ENCODE peak calls at places on chromosome 11, in four cellular contexts. J, H, I and O are unnamed samples. For H3K9me2, the result is how much of the 10 kb centered on the place peaks cover.

GRCh38 chr11:67033661-67034166 is 10.8 kb downstream of the SYT12 start:
- DNase-seq in I (no peak), H (peak), J (peak), O (no peak)

GRCh38 chr11:72413914-72414628 is 20.3 kb downstream of the CLPB start:
- DNase-seq in J (peak), I (peak), H (peak), O (peak)

GRCh38 chr11:15911377-15912044 is 444.8 kb downstream of the SOX6 start:
- DNase-seq in H (no peak), I (no peak), J (no peak), O (no peak)

GRCh38 chr11:20050048-20050447 is 110.2 kb downstream of the DBX1 start:
- DNase-seq in H (no peak), J (no peak), I (no peak), O (peak)

GRCh38 chr11:119594639-119595249 is 134.3 kb downstream of the NECTIN1 start:
- DNase-seq in J (peak), I (no peak), H (peak), O (no peak)

GRCh38 chr11:132858203-132858602 is 674.1 kb downstream of the OPCML start:
- DNase-seq in H (no peak), I (no peak), J (no peak), O (peak)

GRCh38 chr11:33478111-33478573 is 221.0 kb downstream of the HIPK3 start:
- DNase-seq in I (peak), H (no peak), J (no peak), O (peak)

GRCh38 chr11:2804701-2805387 is 80.7 kb downstream of the CDKN1C start:
- DNase-seq in J (no peak), I (no peak), H (no peak), O (no peak)

GRCh38 chr11:2673250-2673610 is 26.6 kb downstream of the KCNQ1OT1 start:
- DNase-seq in H (no peak), J (no peak), I (no peak), O (no peak)

GRCh38 chr11:1341928-1342524 is 32.6 kb upstream of the TOLLIP start:
- DNase-seq in I (no peak), H (no peak), J (peak), O (no peak)

GRCh38 chr11:3837793-3838192 is 3.0 kb downstream of the RHOG start:
- DNase-seq in J (no peak), I (no peak), H (no peak), O (no peak)

GRCh38 chr11:12165237-12165875 is 55.0 kb downstream of the MICAL2 start:
- DNase-seq in I (no peak), J (peak), H (no peak), O (no peak)

GRCh38 chr11:933936-934335 is 8.3 kb downstream of the AP2A2 start:
- DNase-seq in J (no peak), I (no peak), H (no peak), O (peak)

GRCh38 chr11:12260731-12261521 is 116.4 kb upstream of the PARVA start:
- DNase-seq in I (no peak), H (no peak), J (no peak), O (no peak)

GRCh38 chr11:12083380-12083779 is 27.0 kb upstream of the MICAL2 start:
- DNase-seq in H (no peak), J (no peak), I (no peak), O (peak)

GRCh38 chr11:119207300-119207570 is 1.1 kb downstream of the CBL start:
- DNase-seq in I (peak), J (no peak), H (peak), O (no peak)

GRCh38 chr11:66637557-66638176 is 836 bp upstream of the RBM4 start:
- DNase-seq in J (no peak), H (no peak), I (no peak), O (peak)

GRCh38 chr11:2348986-2349385 is 28.1 kb upstream of the CD81 start:
- DNase-seq in I (peak), H (no peak), J (peak), O (no peak)

GRCh38 chr11:126561327-126561893 is 205.9 kb downstream of the ST3GAL4 start:
- DNase-seq in J (peak), H (peak), I (peak), O (peak)

GRCh38 chr11:75346296-75346695 is 5.2 kb downstream of the ARRB1 start:
- DNase-seq in J (no peak), H (no peak), I (no peak), O (no peak)

GRCh38 chr11:27234043-27234668 is 128.9 kb downstream of the CCDC34 start:
- DNase-seq in I (peak), H (no peak), J (peak), O (no peak)

GRCh38 chr11:59615132-59615636 is 390 bp downstream of the OSBP start:
- DNase-seq in H (peak), J (peak), I (peak), O (peak)

GRCh38 chr11:77073328-77074001 is 6.7 kb downstream of the CAPN5 start:
- DNase-seq in J (peak), I (no peak), H (peak), O (no peak)

GRCh38 chr11:8905528-8906165 is 5.3 kb upstream of the AKIP1 start:
- DNase-seq in H (no peak), I (no peak), J (peak), O (no peak)

GRCh38 chr11:18188796-18189195 is 16.2 kb downstream of the MRGPRX4 start:
- DNase-seq in J (no peak), H (no peak), I (no peak), O (no peak)

GRCh38 chr11:11148104-11148509 is 204.9 kb downstream of the CSNK2A3 start:
- DNase-seq in I (no peak), H (no peak), J (peak), O (peak)

GRCh38 chr11:76793391-76793811 is 10.2 kb downstream of the TSKU start:
- DNase-seq in I (no peak), J (no peak), H (no peak), O (no peak)

GRCh38 chr11:102829671-102830070 is 13.7 kb downstream of the MMP3 start:
- DNase-seq in H (no peak), I (no peak), J (no peak), O (peak)

GRCh38 chr11:61917357-61918109 is at the start of gene RAB3IL1:
- DNase-seq in I (no peak), H (no peak), J (peak), O (peak)

GRCh38 chr11:4697583-4697982 is at the start of gene OR51E2:
- DNase-seq in I (no peak), J (no peak), H (no peak), O (peak)

GRCh38 chr11:61609970-61610347 is 29.1 kb upstream of the SYT7 start:
- DNase-seq in I (peak), H (no peak), J (peak), O (peak)

GRCh38 chr11:77080643-77081210 is 14.0 kb downstream of the CAPN5 start:
- DNase-seq in J (no peak), H (no peak), I (no peak), O (no peak)

GRCh38 chr11:24574461-24574860 is 77.6 kb downstream of the LUZP2 start:
- DNase-seq in J (no peak), H (no peak), I (no peak), O (no peak)

GRCh38 chr11:105838668-105839403 is 183.2 kb downstream of the MSANTD4 start:
- DNase-seq in J (peak), H (peak), I (no peak), O (peak)

GRCh38 chr11:94145431-94145830 is 16.8 kb downstream of the PANX1 start:
- DNase-seq in J (no peak), H (no peak), I (no peak), O (no peak)

GRCh38 chr11:124644426-124645280 is 22.0 kb downstream of the TBRG1 start:
- DNase-seq in J (peak), H (peak), I (peak), O (peak)

GRCh38 chr11:116950210-116950609 is 112.8 kb upstream of the APOA1 start:
- DNase-seq in H (no peak), I (no peak), J (no peak), O (no peak)

GRCh38 chr11:134584706-134585445 is 172.8 kb upstream of the B3GAT1 start:
- DNase-seq in H (peak), J (no peak), I (no peak), O (no peak)

GRCh38 chr11:34865261-34865660 is 50.9 kb downstream of the APIP start:
- DNase-seq in J (no peak), H (no peak), I (no peak), O (no peak)

GRCh38 chr11:70313945-70314344 is 43.5 kb downstream of the PPFIA1 start:
- DNase-seq in I (no peak), H (no peak), J (no peak), O (no peak)
- H3K9me2 ChIP-seq in I (under half), H (under half), J (under half), O (under half)

GRCh38 chr11:122343247-122343646 is 227.2 kb upstream of the BLID start:
- DNase-seq in H (no peak), I (no peak), J (no peak), O (no peak)

GRCh38 chr11:122344281-122344680 is 228.3 kb upstream of the BLID start:
- DNase-seq in J (peak), H (no peak), I (no peak), O (no peak)

GRCh38 chr11:122354029-122354697 is 238.1 kb upstream of the BLID start:
- DNase-seq in J (no peak), I (no peak), H (no peak), O (no peak)

DNA sequence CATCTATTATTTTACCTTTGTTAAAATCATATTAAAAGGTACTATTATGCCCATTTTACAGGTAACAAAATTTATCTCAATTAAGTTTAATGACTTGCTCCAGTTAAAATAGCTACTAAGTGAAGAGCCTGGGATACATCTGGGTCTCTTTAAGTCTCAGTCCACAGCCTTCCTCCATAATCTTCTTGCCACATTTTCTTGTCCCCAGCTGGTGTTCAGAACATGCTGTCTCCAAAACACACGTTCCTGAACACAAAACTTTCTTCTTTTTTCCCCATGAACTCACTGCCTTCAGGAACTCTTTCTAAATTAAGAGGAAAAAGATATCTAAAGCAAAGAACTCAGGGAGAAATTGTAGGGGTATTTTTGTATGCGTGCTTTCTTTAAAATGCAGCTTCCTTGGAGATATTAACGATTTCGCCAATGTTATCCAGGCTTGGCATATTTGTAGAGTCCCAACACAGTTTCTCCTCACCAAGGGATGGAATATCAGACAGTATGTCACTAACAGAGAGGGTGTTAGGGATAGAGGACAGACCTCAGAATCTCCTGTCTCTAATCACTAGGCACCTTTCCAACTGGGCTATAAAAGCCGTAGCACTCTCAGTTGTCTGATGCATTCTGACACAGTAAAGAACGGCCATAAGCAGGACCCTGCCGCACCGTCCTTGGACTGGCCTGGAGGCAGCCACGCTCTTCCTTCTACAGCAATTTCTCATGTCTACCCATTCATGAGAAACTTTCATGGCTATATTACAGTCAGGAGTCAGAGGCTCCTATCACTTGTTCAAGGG is 232.8 kb upstream of the BLID start:
- DNase-seq in I (no peak), H (no peak), J (no peak), O (no peak)
- TF ChIP-seq CTCF in I (no peak), H (no peak), J (no peak), O (no peak)

GRCh38 chr11:46413755-46414465 is 22.3 kb upstream of the CHRM4 start:
- DNase-seq in I (no peak), J (peak), H (no peak), O (no peak)
- H3K9me2 ChIP-seq in I (under half), J (under half), H (under half), O (under half)

DNA sequence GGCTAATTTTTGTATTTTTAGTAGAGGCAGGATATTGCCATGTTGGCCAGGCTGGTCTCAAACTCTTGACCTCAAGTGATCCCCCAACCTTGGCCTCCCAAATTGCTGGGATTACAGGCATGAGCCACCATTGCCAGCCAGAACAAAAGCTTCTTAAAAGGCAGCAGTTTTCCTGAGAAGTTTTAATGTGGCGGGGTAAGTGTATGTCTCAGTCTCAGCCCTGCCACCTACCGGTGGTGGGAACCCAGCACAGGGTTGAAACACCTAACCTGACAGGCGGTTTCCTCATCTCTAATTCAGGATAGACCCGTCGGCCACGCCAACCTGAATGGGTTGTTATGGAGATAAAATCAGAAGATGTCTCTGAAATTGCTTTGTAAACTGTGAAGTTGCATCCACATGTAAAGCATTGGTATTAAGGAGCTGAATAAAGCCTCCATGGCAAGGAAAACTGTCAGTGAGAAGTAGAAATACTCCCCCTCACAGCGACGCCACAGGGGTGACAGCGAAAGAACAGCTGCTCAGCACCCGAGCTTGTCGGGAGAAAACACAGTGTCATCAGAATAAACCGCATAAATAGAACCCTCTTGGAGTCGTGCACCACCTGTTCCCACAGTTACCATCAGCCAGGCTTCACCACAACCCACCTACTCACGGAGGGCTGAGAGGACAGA is 165.9 kb upstream of the NCAM1 start:
- DNase-seq in J (peak), I (peak), H (no peak), O (peak)
- TF ChIP-seq CTCF in J (peak), I (peak), H (peak), O (peak)

DNA sequence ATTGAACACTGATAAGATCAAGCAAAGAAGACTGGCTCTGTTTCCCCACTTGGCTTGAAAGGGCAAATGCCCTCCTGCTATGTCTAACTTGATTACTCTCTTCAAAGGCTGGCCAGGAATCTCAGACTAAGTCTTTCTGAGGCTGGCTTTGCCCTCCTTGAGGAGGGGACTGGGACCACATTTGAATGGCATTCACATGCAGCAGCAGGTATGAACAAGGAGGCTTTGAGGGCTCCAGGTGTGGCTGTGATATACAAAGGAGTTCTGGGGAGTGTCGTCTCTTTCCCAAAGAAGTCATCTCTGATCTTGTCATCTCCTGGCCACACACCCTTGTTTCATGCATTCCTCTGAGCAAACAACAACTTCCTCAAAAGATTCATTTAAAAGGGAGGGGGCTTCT is 130.8 kb downstream of the ARL14EP start:
- DNase-seq in H (no peak), I (no peak), J (no peak), O (peak)
- H3K9me2 ChIP-seq in H (under half), I (under half), J (under half), O (under half)